ENCODE peak calls at places on chromosomes 3 and 15, in ten cellular contexts. F, N, D, Z, Q, V, C, P, H and K are unnamed samples.
A peak's percentile ranks its signal among the peaks of the same experiment; 100 is the strongest.

GRCh38 chr3:152772622-152773021 is 62.3 kb upstream of the P2RY1 start:
- DNase-seq in F (no peak), Z (no peak), D (no peak), V (no peak), Q (no peak), N (no peak), P (no peak), C (no peak), H (no peak), K (no peak)

GRCh38 chr3:165895919-165896318 is 58.7 kb upstream of the BCHE start:
- DNase-seq in P (no peak), F (no peak), D (no peak), V (no peak), C (no peak), Z (no peak), H (no peak), N (peak; percentile 6), Q (no peak), K (peak; percentile 9)

GRCh38 chr3:143442761-143443477 is 323.3 kb downstream of the CHST2 start:
- DNase-seq in H (peak; percentile 8), Z (no peak), C (no peak), D (peak; percentile 58), Q (no peak), N (peak; percentile 41), V (no peak), F (no peak), P (no peak), K (no peak)

GRCh38 chr3:117526485-117527079 is 817.0 kb downstream of the TUSC7 start:
- DNase-seq in Z (peak; percentile 32), V (no peak), F (no peak), P (no peak), N (peak; percentile 52), H (no peak), C (no peak), Q (no peak), D (no peak), K (peak; percentile 14)

GRCh38 chr3:132543016-132543739 is 53.9 kb upstream of the ACKR4 start:
- DNase-seq in H (no peak), C (no peak), N (peak; percentile 97), F (no peak), Z (no peak), P (no peak), D (peak; percentile 98), V (no peak), Q (no peak), K (peak; percentile 50)

GRCh38 chr15:27889258-27889657 is 209.9 kb downstream of the OCA2 start:
- DNase-seq in D (no peak), Q (no peak), F (no peak), P (no peak), Z (no peak), N (no peak), V (no peak), H (no peak), C (no peak), K (no peak)

GRCh38 chr3:33032937-33033336 is 64.0 kb downstream of the GLB1 start:
- DNase-seq in Q (no peak), C (peak; percentile 26), N (no peak), F (no peak), D (no peak), V (no peak), Z (no peak), P (no peak), H (no peak), K (no peak)

GRCh38 chr3:102299125-102299877 is 135.5 kb upstream of the ZPLD1 start:
- DNase-seq in Z (no peak), P (no peak), H (no peak), F (no peak), N (no peak), V (no peak), Q (no peak), D (peak; percentile 3), C (no peak), K (no peak)

DNA sequence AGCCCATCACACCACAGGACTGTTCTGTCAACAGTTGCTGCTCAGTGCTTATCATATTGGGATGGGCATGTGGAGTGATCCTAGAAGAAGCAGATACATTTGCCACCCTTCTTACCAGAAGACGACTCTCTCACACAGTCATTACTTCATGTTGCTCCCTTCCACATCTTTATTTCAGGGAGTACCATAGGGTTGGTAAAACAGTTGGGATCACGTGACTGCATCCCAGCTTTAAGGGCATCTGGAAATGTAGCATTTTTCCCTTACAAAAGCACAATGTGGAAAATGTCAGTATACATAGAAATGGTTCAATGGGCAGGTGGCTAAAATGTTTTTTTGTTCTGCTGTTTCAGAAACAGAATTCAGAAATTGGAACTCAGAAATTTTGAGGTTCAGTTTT is 791.0 kb downstream of the OTOL1 start:
- DNase-seq in F (no peak), C (no peak), Z (no peak), H (no peak), Q (no peak), D (no peak), P (no peak), N (no peak), V (no peak), K (no peak)
- H3K4me3 ChIP-seq in F (no peak overlapping the region), C (no peak overlapping the region), Z (no peak overlapping the region), H (no peak overlapping the region), Q (no peak overlapping the region), D (no peak overlapping the region), P (no peak overlapping the region), N (no peak overlapping the region), V (no peak overlapping the region), K (no peak overlapping the region)

DNA sequence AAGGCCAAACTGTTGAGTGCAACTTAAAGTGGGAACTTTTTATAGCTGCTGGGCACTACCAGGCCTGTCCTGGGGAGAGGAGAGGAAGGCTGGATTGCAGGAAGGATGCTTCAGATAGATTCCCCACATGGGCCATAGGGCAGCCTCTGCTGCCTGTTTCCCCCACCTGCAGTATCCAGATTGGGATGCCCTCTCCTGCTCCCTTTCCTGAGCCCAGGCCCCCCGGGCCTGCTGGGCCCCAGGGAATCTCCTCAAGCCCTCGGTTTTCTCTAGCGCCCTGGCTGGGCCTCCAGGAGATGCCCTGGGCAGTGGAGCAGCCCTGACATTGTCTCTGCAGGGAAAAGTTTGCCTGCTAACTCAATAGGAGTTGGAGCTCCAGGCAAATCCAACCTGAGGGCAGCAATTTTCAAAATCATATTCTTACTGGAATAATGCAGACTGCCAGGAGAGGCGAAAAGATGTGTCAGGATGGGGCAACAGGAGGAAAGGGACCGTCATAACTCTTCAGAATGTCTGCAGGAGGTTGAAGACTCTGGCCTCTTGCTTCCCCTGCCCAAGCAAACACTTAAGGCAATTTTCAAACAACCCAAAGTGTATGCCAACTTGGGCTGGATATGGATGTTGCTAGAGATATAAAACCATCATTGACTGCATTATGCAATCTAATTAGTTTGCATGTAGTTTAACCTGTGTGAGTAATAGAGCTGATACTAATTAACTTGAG is 4.4 kb downstream of the NR2F2 start:
- DNase-seq in Z (no peak), C (no peak), H (no peak), F (no peak), V (no peak), N (peak; percentile 40), P (no peak), Q (no peak), D (peak; percentile 27), K (no peak)
- H3K4me3 ChIP-seq in Z (peak overlapping the region; percentile 13), C (peak overlapping the region; percentile 36), H (no peak overlapping the region), F (peak overlapping the region; percentile 92), V (peak overlapping the region; percentile 88), N (peak overlapping the region; percentile 95), P (peak overlapping the region; percentile 23), Q (peak overlapping the region; percentile 54), D (peak overlapping the region; percentile 96), K (peak overlapping the region; percentile 83)

GRCh38 chr3:18987070-18987469 is 161.2 kb upstream of the KCNH8 start:
- DNase-seq in Q (no peak), D (no peak), C (no peak), P (no peak), Z (no peak), N (no peak), V (no peak), F (no peak), H (no peak), K (no peak)
- H3K4me3 ChIP-seq in Q (no peak overlapping the region), D (no peak overlapping the region), C (no peak overlapping the region), P (no peak overlapping the region), Z (no peak overlapping the region), N (no peak overlapping the region), V (no peak overlapping the region), F (no peak overlapping the region), H (no peak overlapping the region), K (no peak overlapping the region)

GRCh38 chr15:45434168-45434567 is 55.8 kb upstream of the GATM start:
- DNase-seq in V (no peak), F (no peak), P (no peak), D (no peak), Q (no peak), Z (no peak), H (no peak), N (no peak), C (no peak), K (no peak)
- H3K4me3 ChIP-seq in V (no peak overlapping the region), F (no peak overlapping the region), P (no peak overlapping the region), D (no peak overlapping the region), Q (no peak overlapping the region), Z (no peak overlapping the region), H (no peak overlapping the region), N (no peak overlapping the region), C (no peak overlapping the region), K (no peak overlapping the region)

DNA sequence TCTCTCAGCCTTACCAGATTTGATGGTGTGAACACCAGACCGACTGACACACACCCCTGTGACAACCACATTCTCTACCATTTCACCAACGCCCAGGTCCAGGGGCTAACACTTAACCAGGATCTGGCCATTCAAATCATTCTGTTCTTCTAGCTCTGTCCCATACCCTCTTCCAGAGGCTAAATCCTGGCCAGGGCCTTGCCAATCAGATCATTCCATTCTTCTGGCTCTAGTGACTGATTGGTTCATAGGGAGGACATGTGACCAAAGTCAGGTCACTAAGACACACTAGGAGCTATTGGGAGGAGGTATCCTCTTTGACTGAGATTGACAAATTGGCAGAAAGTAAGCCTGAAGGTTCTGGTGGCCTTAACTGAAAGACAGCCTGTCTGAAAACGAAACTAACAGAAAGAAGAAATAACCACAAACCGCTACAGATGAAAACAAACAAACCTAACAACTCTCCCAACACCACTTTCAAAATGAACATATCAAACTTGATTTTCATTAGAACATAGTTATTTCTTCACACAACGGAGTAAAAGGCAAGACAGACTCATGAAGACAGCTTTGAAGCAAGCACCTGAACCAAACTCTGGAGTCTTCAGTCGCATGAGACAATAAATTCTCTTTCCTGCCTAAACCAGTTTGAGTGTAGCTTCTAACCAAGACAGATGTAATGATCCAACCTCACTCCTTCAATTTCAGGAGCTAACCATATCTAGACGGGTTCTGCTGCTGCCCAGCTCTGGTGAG is 68.5 kb downstream of the TRANK1 start:
- DNase-seq in P (no peak), D (no peak), C (no peak), Q (no peak), H (peak; percentile 49), F (no peak), Z (no peak), N (no peak), V (no peak), K (no peak)
- H3K4me3 ChIP-seq in P (no peak overlapping the region), D (no peak overlapping the region), C (no peak overlapping the region), Q (no peak overlapping the region), H (peak overlapping the region; percentile 39), F (no peak overlapping the region), Z (no peak overlapping the region), N (no peak overlapping the region), V (no peak overlapping the region), K (no peak overlapping the region)

DNA sequence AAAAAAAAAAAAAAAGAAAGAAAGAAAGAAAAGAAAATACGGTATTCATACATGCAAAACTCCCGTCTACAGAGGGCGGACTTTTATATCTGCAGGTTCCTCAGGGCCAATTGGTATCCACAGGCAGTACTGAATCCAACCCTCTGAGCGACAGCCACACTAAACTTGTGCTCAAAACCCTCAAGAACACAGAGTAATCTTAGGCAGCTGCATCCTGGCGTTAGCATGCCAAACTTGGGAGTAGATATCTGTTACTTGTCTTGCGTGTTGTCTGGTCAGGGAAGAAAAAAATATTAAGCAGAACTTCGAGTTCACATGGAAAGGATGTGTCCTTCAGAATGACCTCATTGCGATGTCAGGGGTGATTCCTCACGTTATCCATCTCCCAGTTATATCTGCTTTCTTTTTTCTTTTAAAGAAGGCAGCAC is 12.8 kb downstream of the SNAP23 start:
- DNase-seq in F (no peak), Z (no peak), D (no peak), V (no peak), N (peak; percentile 74), C (no peak), P (no peak), Q (no peak), H (no peak), K (no peak)
- H3K4me3 ChIP-seq in F (no peak overlapping the region), Z (no peak overlapping the region), D (no peak overlapping the region), V (peak overlapping the region; percentile 17), N (no peak overlapping the region), C (no peak overlapping the region), P (no peak overlapping the region), Q (no peak overlapping the region), H (no peak overlapping the region), K (no peak overlapping the region)